ENCODE peak calls at places on chromosomes 16 and 17, in eight cellular contexts. S is GM23248; N is activated T-helper 2 cell treated with anti-CD3 and anti-CD28 coated beads, Interferon-gamma antibody, Interleukin-2, Interleukin-4, amounts not matched to agents 10 μg/mL and 5 μg/mL and 100 μg/mL, durations not matched to agents 14 hours and 24 hours and 36 hours; K is activated CD4-positive, alpha-beta T cell treated with anti-CD3 and anti-CD28 coated beads, Interleukin-2, amount 50 U/mL, for 48 hours; Q is GM12892; J is hepatocyte; D is NCI-H1436; R is NCI-H2029 treated with DMSO at 0.1 percent for 48 hours. E is an unnamed sample.

GRCh38 chr17:48013876-48014602 is 23.6 kb downstream of the COPZ2 start:
- DNase-seq in S (no peak), N (no peak), K (no peak), Q (no peak), J (no peak), D (no peak), R (no peak), E (no peak)

GRCh38 chr16:85662036-85662812 is 26.5 kb downstream of the GINS2 start:
- DNase-seq in S (no peak), N (no peak), K (no peak), Q (no peak), J (no peak), D (no peak), R (no peak), E (no peak)

GRCh38 chr17:54172654-54173316 is 350.1 kb downstream of the KIF2B start:
- DNase-seq in S (peak), N (no peak), K (no peak), Q (no peak), J (peak), D (no peak), R (no peak), E (no peak)

GRCh38 chr16:61818850-61819249 is 217.4 kb downstream of the CDH8 start:
- DNase-seq in S (no peak), N (no peak), K (no peak), Q (no peak), J (no peak), D (no peak), R (no peak), E (no peak)

GRCh38 chr16:72976747-72977064 is 71.2 kb downstream of the ZFHX3 start:
- DNase-seq in S (no peak), N (no peak), K (no peak), Q (no peak), J (no peak), D (no peak), R (no peak), E (no peak)

GRCh38 chr17:77291591-77292386 is 151.0 kb downstream of the SEC14L1 start:
- DNase-seq in S (no peak), N (no peak), K (no peak), Q (no peak), J (no peak), D (no peak), R (no peak), E (no peak)

GRCh38 chr17:55266051-55266957 is 1.5 kb downstream of the HLF start:
- DNase-seq in S (peak), N (no peak), K (no peak), Q (no peak), J (no peak), D (no peak), R (no peak), E (no peak)

GRCh38 chr16:75207831-75208230 is 870 bp upstream of the CTRB2 start:
- DNase-seq in S (no peak), N (no peak), K (no peak), Q (no peak), J (no peak), D (no peak), R (no peak), E (no peak)

GRCh38 chr16:7853197-7853596 is 520.6 kb downstream of the RBFOX1 start:
- DNase-seq in S (no peak), N (no peak), K (no peak), Q (no peak), J (no peak), D (no peak), R (no peak), E (no peak)

GRCh38 chr17:45834471-45835396 is 9.9 kb upstream of the SPPL2C start:
- DNase-seq in S (peak), N (no peak), K (no peak), Q (no peak), J (no peak), D (no peak), R (no peak), E (no peak)

GRCh38 chr17:82081966-82082365 is 16.1 kb downstream of the FASN start:
- DNase-seq in S (no peak), N (no peak), K (no peak), Q (no peak), J (no peak), D (no peak), R (no peak), E (no peak)

GRCh38 chr16:17303101-17303500 is 167.7 kb downstream of the XYLT1 start:
- DNase-seq in S (no peak), N (no peak), K (no peak), Q (no peak), J (no peak), D (no peak), R (no peak), E (no peak)